ENCODE peak calls at places on chromosome 13, in six cellular contexts. M is upper lobe of left lung, Q is osteocyte, U is pancreas, J is NB4, G is lower leg skin. O is an unnamed sample.
A peak's percentile ranks its signal among the peaks of the same experiment; 100 is the strongest.

GRCh38 chr13:103097366-103097928 is 31.2 kb upstream of the SLC10A2 start:
- DNase-seq in M (no peak), Q (no peak), U (no peak), J (no peak), G (no peak), O (no peak)

GRCh38 chr13:24684600-24684998 is 4.4 kb downstream of the ATP12A start:
- DNase-seq in M (no peak), Q (no peak), U (no peak), J (peak; percentile 55), G (no peak), O (no peak)

GRCh38 chr13:35818577-35819165 is 312.5 kb downstream of the DCLK1 start:
- DNase-seq in M (no peak), Q (no peak), U (no peak), J (peak; percentile 52), G (no peak), O (no peak)

GRCh38 chr13:24212674-24213073 is 52.2 kb downstream of the SPATA13 start:
- DNase-seq in M (no peak), Q (no peak), U (peak; percentile 53), J (no peak), G (no peak), O (no peak)

GRCh38 chr13:44768775-44769578 is 192.8 kb upstream of the TSC22D1 start:
- DNase-seq in M (no peak), Q (no peak), U (peak; percentile 23), J (no peak), G (no peak), O (no peak)

GRCh38 chr13:78491978-78492377 is 111.4 kb downstream of the POU4F1 start:
- DNase-seq in M (no peak), Q (no peak), U (no peak), J (no peak), G (no peak), O (no peak)

GRCh38 chr13:113548171-113548641 is 36.3 kb upstream of the TFDP1 start:
- DNase-seq in M (peak; percentile 82), Q (peak; percentile 85), U (no peak), J (no peak), G (no peak), O (no peak)

GRCh38 chr13:102777716-102778115 is 4.1 kb upstream of the TEX30 start:
- DNase-seq in M (no peak), Q (no peak), U (no peak), J (no peak), G (no peak), O (no peak)

GRCh38 chr13:33052446-33052845 is 36.2 kb downstream of the KL start:
- DNase-seq in M (no peak), Q (no peak), U (no peak), J (no peak), G (no peak), O (no peak)

GRCh38 chr13:70747305-70747704 is 639.1 kb upstream of the KLHL1 start:
- DNase-seq in M (no peak), Q (no peak), U (no peak), J (no peak), G (no peak), O (no peak)

GRCh38 chr13:111262281-111262680 is 58.2 kb upstream of the TEX29 start:
- DNase-seq in M (no peak), Q (peak; percentile 62), U (no peak), J (no peak), G (no peak), O (no peak)

GRCh38 chr13:95714142-95714832 is 37.3 kb downstream of the DNAJC3 start:
- DNase-seq in M (no peak), Q (no peak), U (no peak), J (peak; percentile 85), G (no peak), O (no peak)

GRCh38 chr13:19863323-19864017 is at the start of gene ZMYM5:
- DNase-seq in M (peak; percentile 100), Q (peak; percentile 100), U (peak; percentile 99), J (peak; percentile 100), G (peak; percentile 97), O (peak; percentile 99)

GRCh38 chr13:24036115-24036514 is 124.4 kb upstream of the SPATA13 start:
- DNase-seq in M (no peak), Q (no peak), U (no peak), J (no peak), G (no peak), O (no peak)

GRCh38 chr13:39672378-39673132 is 17.1 kb downstream of the COG6 start:
- DNase-seq in M (no peak), Q (no peak), U (no peak), J (no peak), G (no peak), O (no peak)

GRCh38 chr13:49615844-49616687 is 12.2 kb upstream of the ARL11 start:
- DNase-seq in M (no peak), Q (no peak), U (no peak), J (no peak), G (no peak), O (no peak)

GRCh38 chr13:97125051-97125809 is 96.9 kb upstream of the MBNL2 start:
- DNase-seq in M (no peak), Q (no peak), U (peak; percentile 38), J (peak; percentile 64), G (peak; percentile 79), O (no peak)

GRCh38 chr13:28498481-28499115 is 3.7 kb upstream of the FLT1 start:
- DNase-seq in M (peak; percentile 53), Q (no peak), U (no peak), J (no peak), G (no peak), O (no peak)

GRCh38 chr13:113769881-113770280 is 10.9 kb downstream of the TMEM255B start:
- DNase-seq in M (no peak), Q (no peak), U (no peak), J (no peak), G (no peak), O (no peak)

GRCh38 chr13:113033498-113033897 is 64.5 kb downstream of the MCF2L start:
- DNase-seq in M (peak; percentile 41), Q (no peak), U (no peak), J (no peak), G (no peak), O (no peak)

GRCh38 chr13:35716644-35717170 is 240.2 kb upstream of the MAB21L1 start:
- DNase-seq in M (peak; percentile 78), Q (no peak), U (no peak), J (no peak), G (no peak), O (no peak)

GRCh38 chr13:34025746-34026145 is 207.8 kb downstream of the RFC3 start:
- DNase-seq in M (no peak), Q (no peak), U (no peak), J (no peak), G (no peak), O (no peak)

GRCh38 chr13:34733720-34734119 is 208.3 kb upstream of the NBEA start:
- DNase-seq in M (no peak), Q (no peak), U (no peak), J (peak; percentile 10), G (no peak), O (no peak)

GRCh38 chr13:112968910-112969691 is at the start of gene MCF2L:
- DNase-seq in M (peak; percentile 92), Q (no peak), U (peak; percentile 69), J (no peak), G (no peak), O (no peak)

GRCh38 chr13:98556968-98557591 is 19.8 kb downstream of the STK24 start:
- DNase-seq in M (no peak), Q (no peak), U (peak; percentile 38), J (no peak), G (no peak), O (no peak)
- TF ChIP-seq CTCF in M (no peak), Q (no peak), U (peak; percentile 12), J (no peak), G (no peak), O (no peak)

GRCh38 chr13:51342706-51343105 is 3.2 kb downstream of the SERPINE3 start:
- DNase-seq in M (no peak), Q (no peak), U (no peak), J (no peak), G (no peak), O (no peak)

GRCh38 chr13:51346397-51346796 is 6.9 kb downstream of the SERPINE3 start:
- DNase-seq in M (no peak), Q (no peak), U (no peak), J (no peak), G (no peak), O (no peak)

GRCh38 chr13:51349016-51349415 is 9.5 kb downstream of the SERPINE3 start:
- DNase-seq in M (no peak), Q (no peak), U (no peak), J (no peak), G (no peak), O (no peak)

GRCh38 chr13:51347099-51347498 is 7.6 kb downstream of the SERPINE3 start:
- DNase-seq in M (no peak), Q (no peak), U (no peak), J (no peak), G (no peak), O (no peak)

DNA sequence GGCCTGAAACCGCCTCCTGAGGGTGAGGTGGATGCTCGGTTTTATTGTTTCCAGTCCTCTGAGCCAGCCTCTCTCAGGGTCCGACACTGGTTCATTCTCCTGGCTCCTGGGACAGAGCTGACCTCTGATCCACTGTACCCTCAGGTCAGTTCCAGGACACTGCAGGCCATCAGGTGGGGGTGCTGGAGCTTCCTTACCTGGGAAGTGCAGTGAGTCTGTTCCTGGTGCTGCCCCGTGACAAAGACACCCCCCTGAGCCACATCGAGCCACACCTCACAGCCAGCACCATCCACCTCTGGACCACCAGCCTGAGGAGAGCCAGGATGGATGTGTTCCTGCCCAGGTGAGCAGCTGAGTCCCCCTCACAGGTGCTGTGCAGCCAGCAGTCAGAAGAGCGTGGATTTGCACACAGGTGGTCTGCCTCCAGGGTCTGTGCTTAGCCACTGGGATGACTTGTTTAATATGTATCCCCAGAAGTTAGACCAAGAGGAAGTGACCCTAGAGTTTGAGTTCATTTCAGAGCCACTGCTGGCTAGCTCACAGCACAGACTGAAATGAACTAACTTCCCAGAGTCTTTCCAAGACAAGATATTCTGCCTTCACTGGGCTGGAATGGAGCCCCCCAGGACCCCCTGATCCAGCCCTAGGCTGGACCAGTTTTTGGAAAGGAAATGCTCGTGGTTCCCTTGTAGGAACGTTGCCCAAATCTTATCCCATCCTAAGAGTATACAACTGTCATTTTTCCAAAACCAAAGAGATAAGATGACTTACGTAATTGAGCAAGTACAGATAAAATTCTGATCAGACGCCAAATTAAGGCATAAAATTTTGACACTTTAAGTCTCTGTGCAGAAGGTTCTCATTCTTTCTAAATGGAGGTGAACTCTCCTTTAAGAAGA is 8.8 kb downstream of the SERPINE3 start:
- DNase-seq in M (no peak), Q (no peak), U (no peak), J (no peak), G (no peak), O (no peak)
- TF ChIP-seq CTCF in M (no peak), Q (no peak), U (no peak), J (no peak), G (no peak), O (no peak)

DNA sequence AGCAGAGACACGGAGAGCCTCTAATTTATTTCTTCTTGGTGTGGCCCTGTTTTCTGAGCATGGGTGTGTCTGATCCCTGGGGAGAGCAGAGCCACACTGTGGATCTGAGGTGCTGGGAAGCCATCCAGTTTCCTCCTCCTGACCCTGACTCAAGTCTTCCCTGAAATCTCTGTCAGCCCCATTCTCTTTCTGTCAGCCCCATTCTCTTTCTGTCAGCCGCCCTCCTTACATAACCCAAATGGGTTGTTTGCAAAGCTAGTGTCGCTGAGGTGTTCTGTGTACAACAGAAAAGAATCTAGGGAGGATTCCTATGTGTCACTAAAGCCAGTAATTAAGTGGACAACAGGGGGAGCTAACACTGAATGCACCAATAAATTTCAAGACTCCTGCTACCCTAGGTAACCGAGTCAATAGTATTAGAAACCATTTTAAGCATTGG is 50.2 kb downstream of the LRCH1 start:
- DNase-seq in M (no peak), Q (no peak), U (no peak), J (peak; percentile 48), G (no peak), O (no peak)
- TF ChIP-seq CTCF in M (no peak), Q (peak; percentile 42), U (no peak), J (peak; percentile 39), G (no peak), O (peak; percentile 52)

GRCh38 chr13:75226092-75226491 is 255.9 kb downstream of the TBC1D4 start:
- DNase-seq in M (peak; percentile 65), Q (no peak), U (no peak), J (no peak), G (no peak), O (no peak)
- TF ChIP-seq CTCF in M (no peak), Q (no peak), U (no peak), J (no peak), G (no peak), O (no peak)